ENCODE peak calls at places on chromosome 7, in five cellular contexts. One of them, this sample, is unnamed.

GRCh38 chr7:926061-927030 is 28.1 kb downstream of the ADAP1 start:
- DNase-seq in choroid plexus epithelial cell: no peak
- DNase-seq in aorta: peak
- DNase-seq in astrocyte: no peak
- DNase-seq in HCT116: no peak
- DNase-seq in this sample: no peak

GRCh38 chr7:153190452-153190851 is 430.9 kb downstream of the ACTR3B start:
- DNase-seq in choroid plexus epithelial cell: no peak
- DNase-seq in aorta: no peak
- DNase-seq in astrocyte: no peak
- DNase-seq in HCT116: peak
- DNase-seq in this sample: no peak

GRCh38 chr7:768881-769504 is 41.9 kb upstream of the PRKAR1B start:
- DNase-seq in choroid plexus epithelial cell: no peak
- DNase-seq in aorta: no peak
- DNase-seq in astrocyte: no peak
- DNase-seq in HCT116: no peak
- DNase-seq in this sample: no peak

GRCh38 chr7:1709900-1710299 is 39.8 kb downstream of the ELFN1 start:
- DNase-seq in choroid plexus epithelial cell: peak
- DNase-seq in aorta: no peak
- DNase-seq in astrocyte: no peak
- DNase-seq in HCT116: no peak
- DNase-seq in this sample: no peak

GRCh38 chr7:25068814-25069213 is 56.2 kb downstream of the CYCS start:
- DNase-seq in choroid plexus epithelial cell: no peak
- DNase-seq in aorta: no peak
- DNase-seq in astrocyte: no peak
- DNase-seq in HCT116: no peak
- DNase-seq in this sample: no peak

GRCh38 chr7:30927040-30927439 is 15.4 kb downstream of the AQP1 start:
- DNase-seq in choroid plexus epithelial cell: no peak
- DNase-seq in aorta: peak
- DNase-seq in astrocyte: no peak
- DNase-seq in HCT116: no peak
- DNase-seq in this sample: no peak

GRCh38 chr7:91249506-91250233 is 14.6 kb upstream of the FZD1 start:
- DNase-seq in choroid plexus epithelial cell: peak
- DNase-seq in aorta: no peak
- DNase-seq in astrocyte: peak
- DNase-seq in HCT116: no peak
- DNase-seq in this sample: no peak

GRCh38 chr7:81111358-81111757 is 192.5 kb upstream of the SEMA3C start:
- DNase-seq in choroid plexus epithelial cell: peak
- DNase-seq in aorta: no peak
- DNase-seq in astrocyte: peak
- DNase-seq in HCT116: peak
- DNase-seq in this sample: no peak

GRCh38 chr7:90709501-90710465 is 113.7 kb downstream of the CDK14 start:
- DNase-seq in choroid plexus epithelial cell: peak
- DNase-seq in aorta: no peak
- DNase-seq in astrocyte: peak
- DNase-seq in HCT116: no peak
- DNase-seq in this sample: no peak

GRCh38 chr7:137443616-137444015 is 100.1 kb upstream of the PTN start:
- DNase-seq in choroid plexus epithelial cell: peak
- DNase-seq in aorta: no peak
- DNase-seq in astrocyte: peak
- DNase-seq in HCT116: no peak
- DNase-seq in this sample: no peak

GRCh38 chr7:39507866-39508551 is 58.2 kb upstream of the YAE1 start:
- DNase-seq in choroid plexus epithelial cell: no peak
- DNase-seq in aorta: no peak
- DNase-seq in astrocyte: peak
- DNase-seq in HCT116: no peak
- DNase-seq in this sample: no peak

DNA sequence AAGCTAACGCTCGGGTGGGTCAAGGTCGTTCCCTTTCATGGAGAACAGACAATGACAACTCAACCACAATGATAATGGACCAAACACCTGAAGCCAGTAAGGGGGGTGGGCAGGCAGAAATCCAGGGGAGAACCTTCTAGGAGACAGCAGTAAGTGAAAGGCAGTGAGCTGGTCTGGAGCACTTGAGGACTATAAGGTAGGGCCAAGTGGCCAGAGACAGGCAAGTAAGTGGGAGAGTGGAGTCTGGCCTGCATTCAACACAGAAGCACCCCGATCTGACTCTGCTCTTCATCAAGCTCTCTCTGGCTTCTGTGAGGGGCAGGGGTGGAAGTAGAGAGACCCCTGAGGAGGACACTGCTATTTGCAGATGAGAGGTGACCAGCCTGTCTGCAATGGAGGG is 7.7 kb upstream of the IKZF1 start:
- DNase-seq in choroid plexus epithelial cell: no peak
- DNase-seq in aorta: no peak
- DNase-seq in astrocyte: no peak
- DNase-seq in HCT116: no peak
- DNase-seq in this sample: no peak
- H3K4me3 ChIP-seq in choroid plexus epithelial cell: no peak
- H3K4me3 ChIP-seq in aorta: no peak
- H3K4me3 ChIP-seq in astrocyte: no peak
- H3K4me3 ChIP-seq in HCT116: no peak
- H3K4me3 ChIP-seq in this sample: no peak

GRCh38 chr7:16420329-16420648 is 1.0 kb downstream of the CRPPA start:
- DNase-seq in choroid plexus epithelial cell: no peak
- DNase-seq in aorta: no peak
- DNase-seq in astrocyte: no peak
- DNase-seq in HCT116: no peak
- DNase-seq in this sample: no peak

GRCh38 chr7:16419859-16420258 is 1.5 kb downstream of the CRPPA start:
- DNase-seq in choroid plexus epithelial cell: no peak
- DNase-seq in aorta: no peak
- DNase-seq in astrocyte: no peak
- DNase-seq in HCT116: no peak
- DNase-seq in this sample: no peak

GRCh38 chr7:16421333-16422099 is at the start of gene CRPPA:
- DNase-seq in choroid plexus epithelial cell: peak
- DNase-seq in aorta: peak
- DNase-seq in astrocyte: peak
- DNase-seq in HCT116: no peak
- DNase-seq in this sample: no peak

GRCh38 chr7:16422100-16422430 is 727 bp upstream of the CRPPA start:
- DNase-seq in choroid plexus epithelial cell: peak
- DNase-seq in aorta: no peak
- DNase-seq in astrocyte: peak
- DNase-seq in HCT116: no peak
- DNase-seq in this sample: no peak

DNA sequence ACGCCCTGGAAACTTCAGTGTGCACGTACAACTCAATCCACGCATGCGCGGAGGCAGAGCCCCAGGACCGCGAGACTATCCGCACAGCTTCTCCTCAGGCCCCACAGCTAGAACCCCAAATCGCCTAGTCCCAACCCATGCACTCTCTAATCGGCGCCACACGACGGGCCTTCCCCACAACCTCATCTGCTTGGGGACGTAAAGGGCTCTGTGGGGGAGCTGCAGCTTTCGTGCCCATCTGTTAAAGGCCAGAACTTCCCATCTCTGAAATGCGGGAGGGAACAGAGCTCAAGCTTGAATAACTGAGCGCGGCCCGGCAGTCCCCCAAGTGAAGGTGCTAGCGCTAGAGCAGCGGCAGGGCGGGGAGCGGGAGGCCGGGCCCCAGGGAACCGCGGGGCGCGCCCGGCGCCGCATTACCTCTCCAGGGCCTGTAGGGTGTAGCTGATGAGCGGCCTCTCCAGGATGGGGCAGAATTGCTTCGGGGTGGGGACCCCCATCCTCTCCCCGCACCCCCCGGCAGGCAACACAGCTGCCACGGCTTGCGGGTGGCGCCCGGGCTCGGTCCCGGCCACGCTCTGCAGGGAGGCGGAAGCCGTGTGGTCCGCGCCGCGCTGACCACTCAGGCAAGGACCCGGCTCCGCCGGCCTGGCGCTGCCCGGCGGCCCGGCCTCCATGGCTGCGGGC is 547 bp downstream of the CRPPA start:
- DNase-seq in choroid plexus epithelial cell: peak
- DNase-seq in aorta: peak
- DNase-seq in astrocyte: peak
- DNase-seq in HCT116: peak
- DNase-seq in this sample: no peak
- H3K4me3 ChIP-seq in choroid plexus epithelial cell: peak
- H3K4me3 ChIP-seq in aorta: peak
- H3K4me3 ChIP-seq in astrocyte: peak
- H3K4me3 ChIP-seq in HCT116: peak
- H3K4me3 ChIP-seq in this sample: no peak

GRCh38 chr7:134886353-134887057 is 99.8 kb upstream of the AGBL3 start:
- DNase-seq in choroid plexus epithelial cell: peak
- DNase-seq in aorta: no peak
- DNase-seq in astrocyte: peak
- DNase-seq in HCT116: no peak
- DNase-seq in this sample: no peak
- H3K4me3 ChIP-seq in choroid plexus epithelial cell: peak
- H3K4me3 ChIP-seq in aorta: no peak
- H3K4me3 ChIP-seq in astrocyte: no peak
- H3K4me3 ChIP-seq in HCT116: no peak
- H3K4me3 ChIP-seq in this sample: no peak

DNA sequence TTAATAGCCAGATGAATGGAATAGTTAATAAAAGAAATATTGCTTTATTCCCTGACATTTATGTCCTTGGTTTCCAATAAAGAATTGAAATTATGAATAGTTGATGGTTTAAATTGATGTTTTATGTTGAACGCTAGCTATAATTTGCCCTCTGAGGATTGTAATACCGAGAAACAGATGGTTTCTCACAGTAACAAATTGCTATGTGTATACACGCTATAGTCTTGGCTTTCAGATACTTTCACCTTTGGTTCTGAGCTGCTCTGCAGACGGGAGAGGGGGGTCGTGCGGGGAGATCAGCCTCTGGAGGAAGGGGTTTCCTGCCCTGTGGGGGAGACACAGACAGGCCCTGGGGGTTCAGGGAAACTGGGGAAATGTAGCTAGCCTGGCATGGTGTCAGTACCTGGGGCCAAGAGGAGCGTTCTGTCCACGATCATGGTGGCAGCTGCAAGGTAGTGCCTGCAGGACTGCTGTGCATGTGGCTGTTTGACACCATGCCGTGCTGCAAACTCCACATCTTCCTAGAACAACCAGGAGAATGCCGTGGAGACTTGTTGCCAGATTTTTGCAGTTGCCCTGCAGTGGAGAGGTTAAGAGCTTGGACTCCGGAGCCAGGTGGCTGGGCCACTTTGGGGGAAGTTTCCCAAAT is 167.7 kb downstream of the CUX1 start:
- DNase-seq in choroid plexus epithelial cell: no peak
- DNase-seq in aorta: no peak
- DNase-seq in astrocyte: no peak
- DNase-seq in HCT116: no peak
- DNase-seq in this sample: peak
- H3K4me3 ChIP-seq in choroid plexus epithelial cell: no peak
- H3K4me3 ChIP-seq in aorta: no peak
- H3K4me3 ChIP-seq in astrocyte: no peak
- H3K4me3 ChIP-seq in HCT116: no peak
- H3K4me3 ChIP-seq in this sample: peak

DNA sequence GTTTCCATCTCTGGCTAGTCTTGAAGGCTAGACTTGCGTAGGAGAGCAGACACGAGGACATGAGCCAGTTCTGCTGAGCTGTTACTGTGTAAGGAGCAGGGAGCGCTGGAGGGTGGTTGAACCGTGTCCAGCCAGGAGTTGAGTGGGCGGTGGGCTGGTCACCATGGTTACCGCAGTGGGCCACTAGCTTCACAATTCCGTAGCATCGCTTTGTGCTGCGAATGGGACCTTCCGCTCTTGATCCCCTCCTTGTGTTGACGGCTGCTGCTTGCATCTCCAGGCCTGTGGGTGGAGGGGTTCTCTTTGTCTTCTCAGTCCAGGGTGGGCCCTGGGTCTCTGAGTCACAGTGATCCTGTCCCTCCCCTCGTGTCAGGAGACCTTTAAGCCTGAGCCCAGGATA is 49.4 kb upstream of the OCM start:
- DNase-seq in choroid plexus epithelial cell: peak
- DNase-seq in aorta: no peak
- DNase-seq in astrocyte: peak
- DNase-seq in HCT116: no peak
- DNase-seq in this sample: no peak
- H3K4me3 ChIP-seq in choroid plexus epithelial cell: no peak
- H3K4me3 ChIP-seq in aorta: no peak
- H3K4me3 ChIP-seq in astrocyte: no peak
- H3K4me3 ChIP-seq in HCT116: no peak
- H3K4me3 ChIP-seq in this sample: no peak

GRCh38 chr7:104929921-104930320 is 84.1 kb upstream of the KMT2E start:
- DNase-seq in choroid plexus epithelial cell: no peak
- DNase-seq in aorta: no peak
- DNase-seq in astrocyte: no peak
- DNase-seq in HCT116: no peak
- DNase-seq in this sample: no peak
- H3K4me3 ChIP-seq in choroid plexus epithelial cell: no peak
- H3K4me3 ChIP-seq in aorta: no peak
- H3K4me3 ChIP-seq in astrocyte: no peak
- H3K4me3 ChIP-seq in HCT116: no peak
- H3K4me3 ChIP-seq in this sample: no peak

GRCh38 chr7:22093936-22094335 is 148.2 kb upstream of the CDCA7L start:
- DNase-seq in choroid plexus epithelial cell: no peak
- DNase-seq in aorta: no peak
- DNase-seq in astrocyte: no peak
- DNase-seq in HCT116: no peak
- DNase-seq in this sample: no peak

GRCh38 chr7:22087861-22088260 is 142.2 kb upstream of the CDCA7L start:
- DNase-seq in choroid plexus epithelial cell: no peak
- DNase-seq in aorta: no peak
- DNase-seq in astrocyte: no peak
- DNase-seq in HCT116: no peak
- DNase-seq in this sample: no peak

GRCh38 chr7:22093003-22093402 is 147.3 kb upstream of the CDCA7L start:
- DNase-seq in choroid plexus epithelial cell: peak
- DNase-seq in aorta: no peak
- DNase-seq in astrocyte: peak
- DNase-seq in HCT116: no peak
- DNase-seq in this sample: no peak

GRCh38 chr7:22090107-22090506 is 144.4 kb upstream of the CDCA7L start:
- DNase-seq in choroid plexus epithelial cell: no peak
- DNase-seq in aorta: no peak
- DNase-seq in astrocyte: no peak
- DNase-seq in HCT116: no peak
- DNase-seq in this sample: no peak

DNA sequence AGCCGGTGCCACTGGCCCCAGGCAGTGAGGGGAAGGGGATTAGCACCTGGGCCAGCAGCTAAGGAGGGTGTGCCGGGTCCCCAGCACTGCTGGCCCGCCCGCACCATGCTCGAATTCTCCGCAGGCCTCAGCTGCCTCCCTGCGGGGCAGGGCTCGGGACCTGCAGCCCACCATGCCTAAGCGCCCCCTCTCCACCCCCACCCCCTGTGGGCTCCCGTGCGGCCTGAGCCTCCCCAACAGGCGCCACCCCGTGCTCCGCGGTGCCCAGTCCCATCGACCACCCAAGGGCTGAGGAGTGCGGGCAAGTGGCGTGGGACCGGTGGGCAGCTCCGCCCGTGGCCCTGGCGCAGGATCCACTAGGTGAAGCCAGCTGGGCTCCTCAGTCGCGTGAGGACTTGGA is 144.8 kb upstream of the CDCA7L start:
- DNase-seq in choroid plexus epithelial cell: no peak
- DNase-seq in aorta: no peak
- DNase-seq in astrocyte: no peak
- DNase-seq in HCT116: no peak
- DNase-seq in this sample: no peak
- H3K4me3 ChIP-seq in choroid plexus epithelial cell: no peak
- H3K4me3 ChIP-seq in aorta: no peak
- H3K4me3 ChIP-seq in astrocyte: no peak
- H3K4me3 ChIP-seq in HCT116: no peak
- H3K4me3 ChIP-seq in this sample: no peak